ENCODE peak calls at places on chromosomes 7 and 10, in five cellular contexts. One of them, this sample, is unnamed.

GRCh38 chr10:5959581-5960069 is 17.7 kb downstream of the IL15RA start:
- DNase-seq in stimulated activated CD4-positive, alpha-beta T cell treated with anti-CD3 and anti-CD28 coated beads, Interleukin-2, amount 100 ng/mL, for 24 hours: no peak
- DNase-seq in amygdala: no peak
- DNase-seq in fibroblast of mammary gland: no peak
- DNase-seq in astrocyte of the spinal cord: no peak
- DNase-seq in this sample: no peak

GRCh38 chr7:24907311-24907886 is 72.6 kb downstream of the OSBPL3 start:
- DNase-seq in stimulated activated CD4-positive, alpha-beta T cell treated with anti-CD3 and anti-CD28 coated beads, Interleukin-2, amount 100 ng/mL, for 24 hours: peak
- DNase-seq in amygdala: no peak
- DNase-seq in fibroblast of mammary gland: peak
- DNase-seq in astrocyte of the spinal cord: peak
- DNase-seq in this sample: no peak

GRCh38 chr10:92480422-92480821 is 93.5 kb downstream of the IDE start:
- DNase-seq in stimulated activated CD4-positive, alpha-beta T cell treated with anti-CD3 and anti-CD28 coated beads, Interleukin-2, amount 100 ng/mL, for 24 hours: no peak
- DNase-seq in amygdala: no peak
- DNase-seq in fibroblast of mammary gland: no peak
- DNase-seq in astrocyte of the spinal cord: no peak
- DNase-seq in this sample: no peak

GRCh38 chr7:151051108-151051507 is 2.8 kb downstream of the ASIC3 start:
- DNase-seq in stimulated activated CD4-positive, alpha-beta T cell treated with anti-CD3 and anti-CD28 coated beads, Interleukin-2, amount 100 ng/mL, for 24 hours: peak
- DNase-seq in amygdala: no peak
- DNase-seq in fibroblast of mammary gland: peak
- DNase-seq in astrocyte of the spinal cord: peak
- DNase-seq in this sample: no peak

GRCh38 chr10:124225468-124226270 is 132.3 kb upstream of the CHST15 start:
- DNase-seq in stimulated activated CD4-positive, alpha-beta T cell treated with anti-CD3 and anti-CD28 coated beads, Interleukin-2, amount 100 ng/mL, for 24 hours: no peak
- DNase-seq in amygdala: no peak
- DNase-seq in fibroblast of mammary gland: no peak
- DNase-seq in astrocyte of the spinal cord: no peak
- DNase-seq in this sample: no peak

GRCh38 chr10:24957624-24958435 is 5.4 kb upstream of the PRTFDC1 start:
- DNase-seq in stimulated activated CD4-positive, alpha-beta T cell treated with anti-CD3 and anti-CD28 coated beads, Interleukin-2, amount 100 ng/mL, for 24 hours: no peak
- DNase-seq in amygdala: no peak
- DNase-seq in fibroblast of mammary gland: peak
- DNase-seq in astrocyte of the spinal cord: peak
- DNase-seq in this sample: peak

GRCh38 chr10:124089859-124090258 is 3.5 kb downstream of the CHST15 start:
- DNase-seq in stimulated activated CD4-positive, alpha-beta T cell treated with anti-CD3 and anti-CD28 coated beads, Interleukin-2, amount 100 ng/mL, for 24 hours: no peak
- DNase-seq in amygdala: no peak
- DNase-seq in fibroblast of mammary gland: no peak
- DNase-seq in astrocyte of the spinal cord: no peak
- DNase-seq in this sample: no peak

GRCh38 chr10:125155101-125155500 is 5.3 kb downstream of the CTBP2 start:
- DNase-seq in stimulated activated CD4-positive, alpha-beta T cell treated with anti-CD3 and anti-CD28 coated beads, Interleukin-2, amount 100 ng/mL, for 24 hours: no peak
- DNase-seq in amygdala: no peak
- DNase-seq in fibroblast of mammary gland: no peak
- DNase-seq in astrocyte of the spinal cord: no peak
- DNase-seq in this sample: no peak

GRCh38 chr10:42973411-42973810 is 103.5 kb upstream of the RET start:
- DNase-seq in stimulated activated CD4-positive, alpha-beta T cell treated with anti-CD3 and anti-CD28 coated beads, Interleukin-2, amount 100 ng/mL, for 24 hours: no peak
- DNase-seq in amygdala: no peak
- DNase-seq in fibroblast of mammary gland: no peak
- DNase-seq in astrocyte of the spinal cord: no peak
- DNase-seq in this sample: no peak

GRCh38 chr10:26859241-26860025 is 1.3 kb downstream of the ABI1 start:
- DNase-seq in stimulated activated CD4-positive, alpha-beta T cell treated with anti-CD3 and anti-CD28 coated beads, Interleukin-2, amount 100 ng/mL, for 24 hours: no peak
- DNase-seq in amygdala: no peak
- DNase-seq in fibroblast of mammary gland: no peak
- DNase-seq in astrocyte of the spinal cord: peak
- DNase-seq in this sample: peak

GRCh38 chr10:115093286-115093775 is at the start of gene ATRNL1:
- DNase-seq in stimulated activated CD4-positive, alpha-beta T cell treated with anti-CD3 and anti-CD28 coated beads, Interleukin-2, amount 100 ng/mL, for 24 hours: no peak
- DNase-seq in amygdala: no peak
- DNase-seq in fibroblast of mammary gland: no peak
- DNase-seq in astrocyte of the spinal cord: peak
- DNase-seq in this sample: peak

GRCh38 chr10:90986870-90987269 is 66.0 kb upstream of the ANKRD1 start:
- DNase-seq in stimulated activated CD4-positive, alpha-beta T cell treated with anti-CD3 and anti-CD28 coated beads, Interleukin-2, amount 100 ng/mL, for 24 hours: no peak
- DNase-seq in amygdala: no peak
- DNase-seq in fibroblast of mammary gland: no peak
- DNase-seq in astrocyte of the spinal cord: no peak
- DNase-seq in this sample: no peak

GRCh38 chr10:70940834-70941568 is 52.6 kb upstream of the PCBD1 start:
- DNase-seq in stimulated activated CD4-positive, alpha-beta T cell treated with anti-CD3 and anti-CD28 coated beads, Interleukin-2, amount 100 ng/mL, for 24 hours: no peak
- DNase-seq in amygdala: no peak
- DNase-seq in fibroblast of mammary gland: peak
- DNase-seq in astrocyte of the spinal cord: no peak
- DNase-seq in this sample: peak

GRCh38 chr10:79059859-79060379 is 8.8 kb upstream of the ZMIZ1 start:
- DNase-seq in stimulated activated CD4-positive, alpha-beta T cell treated with anti-CD3 and anti-CD28 coated beads, Interleukin-2, amount 100 ng/mL, for 24 hours: no peak
- DNase-seq in amygdala: peak
- DNase-seq in fibroblast of mammary gland: no peak
- DNase-seq in astrocyte of the spinal cord: no peak
- DNase-seq in this sample: no peak

GRCh38 chr10:21995557-21995956 is 8.0 kb downstream of the DNAJC1 start:
- DNase-seq in stimulated activated CD4-positive, alpha-beta T cell treated with anti-CD3 and anti-CD28 coated beads, Interleukin-2, amount 100 ng/mL, for 24 hours: no peak
- DNase-seq in amygdala: no peak
- DNase-seq in fibroblast of mammary gland: peak
- DNase-seq in astrocyte of the spinal cord: no peak
- DNase-seq in this sample: no peak

GRCh38 chr10:18486444-18486843 is 164.9 kb downstream of the NSUN6 start:
- DNase-seq in stimulated activated CD4-positive, alpha-beta T cell treated with anti-CD3 and anti-CD28 coated beads, Interleukin-2, amount 100 ng/mL, for 24 hours: no peak
- DNase-seq in amygdala: no peak
- DNase-seq in fibroblast of mammary gland: no peak
- DNase-seq in astrocyte of the spinal cord: no peak
- DNase-seq in this sample: no peak

GRCh38 chr7:27346531-27347260 is 104.1 kb downstream of the EVX1 start:
- DNase-seq in stimulated activated CD4-positive, alpha-beta T cell treated with anti-CD3 and anti-CD28 coated beads, Interleukin-2, amount 100 ng/mL, for 24 hours: no peak
- DNase-seq in amygdala: peak
- DNase-seq in fibroblast of mammary gland: peak
- DNase-seq in astrocyte of the spinal cord: peak
- DNase-seq in this sample: peak

GRCh38 chr7:110522751-110523200 is 568.2 kb upstream of the LRRN3 start:
- DNase-seq in stimulated activated CD4-positive, alpha-beta T cell treated with anti-CD3 and anti-CD28 coated beads, Interleukin-2, amount 100 ng/mL, for 24 hours: no peak
- DNase-seq in amygdala: no peak
- DNase-seq in fibroblast of mammary gland: no peak
- DNase-seq in astrocyte of the spinal cord: peak
- DNase-seq in this sample: no peak

GRCh38 chr10:128080231-128080630 is 46.0 kb downstream of the MKI67 start:
- DNase-seq in stimulated activated CD4-positive, alpha-beta T cell treated with anti-CD3 and anti-CD28 coated beads, Interleukin-2, amount 100 ng/mL, for 24 hours: peak
- DNase-seq in amygdala: no peak
- DNase-seq in fibroblast of mammary gland: no peak
- DNase-seq in astrocyte of the spinal cord: no peak
- DNase-seq in this sample: no peak

This sample was measured in LHCN-M2.